ENCODE peak calls at places on chromosome 21, in four cellular contexts. X, N, Y and U are unnamed samples.

GRCh38 chr21:25836396-25836795 is 101.6 kb downstream of the GABPA start:
- DNase-seq in X (no peak), N (no peak), Y (no peak), U (no peak)

GRCh38 chr21:26273686-26274313 is 103.2 kb upstream of the APP start:
- DNase-seq in X (no peak), N (no peak), Y (no peak), U (no peak)

GRCh38 chr21:41024341-41025056 is 143.5 kb upstream of the BACE2 start:
- DNase-seq in X (no peak), N (no peak), Y (no peak), U (no peak)

GRCh38 chr21:39674794-39675193 is 62.1 kb downstream of the B3GALT5 start:
- DNase-seq in X (no peak), N (no peak), Y (no peak), U (no peak)

GRCh38 chr21:33290441-33290840 is 24.3 kb downstream of the IL10RB start:
- DNase-seq in X (no peak), N (no peak), Y (no peak), U (peak; percentile 95)

GRCh38 chr21:33550772-33551660 is 8.2 kb downstream of the SON start:
- DNase-seq in X (no peak), N (no peak), Y (no peak), U (no peak)

GRCh38 chr21:31992391-31992790 is 119.6 kb downstream of the HUNK start:
- DNase-seq in X (no peak), N (no peak), Y (no peak), U (no peak)

GRCh38 chr21:26842300-26842699 is 2.9 kb downstream of the ADAMTS1 start:
- DNase-seq in X (no peak), N (no peak), Y (no peak), U (no peak)

GRCh38 chr21:45034556-45035476 is 39.6 kb upstream of the ADARB1 start:
- DNase-seq in X (no peak), N (no peak), Y (no peak), U (no peak)
- H3K4me1 ChIP-seq in X (peaks cover 39% of the 10 kb centered on the region), N (peaks cover 11% of the 10 kb centered on the region), Y (no peaks in the 10 kb centered on the region), U (no peaks in the 10 kb centered on the region)

DNA sequence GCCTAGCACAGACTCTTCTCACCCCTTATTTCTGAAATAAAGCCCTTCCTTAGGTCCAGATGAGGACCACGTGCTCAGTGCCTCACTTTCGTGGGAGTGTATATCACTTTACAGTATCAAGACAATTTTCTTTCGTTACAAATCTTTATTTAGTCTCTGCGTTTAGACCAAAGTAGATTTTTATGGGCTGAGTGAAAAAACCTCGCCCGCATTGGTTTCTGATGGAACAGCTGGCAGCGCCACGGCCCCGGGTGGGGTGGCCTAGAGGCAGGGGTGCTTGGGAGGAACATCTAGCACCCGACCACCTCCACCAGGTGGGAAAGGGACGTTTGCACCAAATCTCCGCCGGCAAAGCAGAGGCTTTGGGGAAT is 7.6 kb downstream of the SIM2 start:
- DNase-seq in X (no peak), N (peak; percentile 41), Y (no peak), U (no peak)
- H3K4me1 ChIP-seq in X (peaks cover 49% of the 10 kb centered on the region), N (peaks cover 14% of the 10 kb centered on the region), Y (no peaks in the 10 kb centered on the region), U (no peaks in the 10 kb centered on the region)

GRCh38 chr21:44049606-44050005 is 37.5 kb downstream of the TRAPPC10 start:
- DNase-seq in X (no peak), N (no peak), Y (no peak), U (no peak)

GRCh38 chr21:44049182-44049581 is 37.1 kb downstream of the TRAPPC10 start:
- DNase-seq in X (no peak), N (no peak), Y (no peak), U (no peak)

GRCh38 chr21:44047996-44048560 is 36.0 kb downstream of the TRAPPC10 start:
- DNase-seq in X (no peak), N (no peak), Y (no peak), U (no peak)

GRCh38 chr21:44043613-44044012 is 31.5 kb downstream of the TRAPPC10 start:
- DNase-seq in X (no peak), N (no peak), Y (no peak), U (no peak)

DNA sequence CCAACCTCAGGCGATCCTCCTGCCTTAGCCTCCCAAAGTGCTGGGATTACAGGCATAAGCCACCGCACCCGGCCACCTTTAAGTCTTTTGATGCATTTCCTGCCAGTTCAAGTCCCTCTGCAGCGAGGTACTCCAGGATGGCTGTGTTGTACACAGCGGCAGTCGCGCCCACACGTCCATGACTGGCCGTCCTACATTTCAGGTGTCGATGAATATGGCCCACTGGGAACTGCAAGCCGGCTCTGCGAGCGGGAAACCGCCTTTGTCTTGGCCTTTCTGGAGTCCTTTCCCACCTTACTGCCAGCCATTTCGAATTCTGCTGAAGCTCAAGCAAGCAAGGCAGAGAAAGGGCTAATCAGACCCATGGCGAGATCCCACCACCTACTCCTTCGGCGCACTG is 34.6 kb downstream of the TRAPPC10 start:
- DNase-seq in X (no peak), N (no peak), Y (no peak), U (peak; percentile 35)
- H3K4me1 ChIP-seq in X (peaks cover 25% of the 10 kb centered on the region), N (no peaks in the 10 kb centered on the region), Y (peaks cover 2% of the 10 kb centered on the region), U (no peaks in the 10 kb centered on the region)

GRCh38 chr21:35048183-35048601 is 910 bp downstream of the RUNX1 start:
- DNase-seq in X (peak; percentile 68), N (no peak), Y (no peak), U (no peak)

GRCh38 chr21:35045539-35046222 is 3.4 kb downstream of the RUNX1 start:
- DNase-seq in X (no peak), N (no peak), Y (no peak), U (no peak)

GRCh38 chr21:35044770-35045538 is 4.1 kb downstream of the RUNX1 start:
- DNase-seq in X (no peak), N (no peak), Y (no peak), U (no peak)

GRCh38 chr21:35046223-35046690 is 2.8 kb downstream of the RUNX1 start:
- DNase-seq in X (no peak), N (no peak), Y (no peak), U (no peak)

DNA sequence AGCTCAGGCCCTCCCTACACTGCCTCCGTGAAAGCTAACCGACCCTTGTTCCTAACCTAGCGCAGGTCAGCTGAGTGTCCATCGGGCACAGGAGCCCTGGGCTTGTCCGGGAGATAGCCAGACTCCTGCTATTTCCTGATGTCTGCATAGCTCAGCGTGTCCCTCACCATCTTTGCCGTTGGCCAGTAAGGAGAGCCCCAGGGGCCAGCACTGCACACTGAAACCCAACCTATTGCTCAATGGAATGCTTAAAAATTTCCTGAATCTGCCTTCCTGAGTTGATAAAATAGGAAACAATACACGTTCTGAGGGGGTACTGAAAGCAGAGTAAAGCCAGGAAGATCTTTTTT is 2.2 kb downstream of the RUNX1 start:
- DNase-seq in X (no peak), N (peak; percentile 47), Y (no peak), U (no peak)
- H3K4me1 ChIP-seq in X (peaks cover 86% of the 10 kb centered on the region), N (peaks cover 4% of the 10 kb centered on the region), Y (peaks cover 3% of the 10 kb centered on the region), U (no peaks in the 10 kb centered on the region)

GRCh38 chr21:45367402-45368351 is 37.3 kb upstream of the COL18A1 start:
- DNase-seq in X (no peak), N (no peak), Y (no peak), U (no peak)

GRCh38 chr21:45365186-45365607 is 39.8 kb upstream of the COL18A1 start:
- DNase-seq in X (peak; percentile 62), N (no peak), Y (no peak), U (no peak)

GRCh38 chr21:45366476-45366875 is 38.5 kb upstream of the COL18A1 start:
- DNase-seq in X (no peak), N (no peak), Y (no peak), U (no peak)

GRCh38 chr21:45365608-45366241 is 39.2 kb upstream of the COL18A1 start:
- DNase-seq in X (peak; percentile 50), N (peak; percentile 90), Y (no peak), U (no peak)

DNA sequence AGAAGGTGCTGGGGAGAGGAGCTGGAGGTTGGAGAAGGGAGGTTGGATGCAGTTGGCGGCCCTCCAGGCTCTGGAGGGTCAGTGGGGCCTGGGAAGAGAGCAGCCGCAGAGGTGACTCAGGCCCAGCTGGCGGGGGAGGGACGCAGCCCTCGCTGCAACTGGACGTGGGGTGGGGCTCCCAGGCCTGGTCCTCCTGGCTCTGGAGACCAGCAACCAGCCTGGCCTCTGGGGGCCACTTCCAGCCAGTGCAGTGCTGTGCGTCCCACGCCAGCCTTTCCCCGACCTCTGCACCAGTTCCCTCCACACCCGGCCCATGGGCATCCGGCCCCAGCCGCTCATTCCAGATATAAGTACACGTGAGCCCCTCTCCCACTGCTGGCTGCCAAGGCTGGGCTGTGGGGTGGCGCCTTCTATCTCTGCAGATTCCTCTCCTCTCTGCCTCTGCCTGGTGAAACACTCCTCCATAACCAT is 38.0 kb upstream of the COL18A1 start:
- DNase-seq in X (peak; percentile 87), N (peak; percentile 66), Y (no peak), U (peak; percentile 57)
- H3K4me1 ChIP-seq in X (peaks cover 43% of the 10 kb centered on the region), N (peaks cover 21% of the 10 kb centered on the region), Y (no peaks in the 10 kb centered on the region), U (no peaks in the 10 kb centered on the region)

DNA sequence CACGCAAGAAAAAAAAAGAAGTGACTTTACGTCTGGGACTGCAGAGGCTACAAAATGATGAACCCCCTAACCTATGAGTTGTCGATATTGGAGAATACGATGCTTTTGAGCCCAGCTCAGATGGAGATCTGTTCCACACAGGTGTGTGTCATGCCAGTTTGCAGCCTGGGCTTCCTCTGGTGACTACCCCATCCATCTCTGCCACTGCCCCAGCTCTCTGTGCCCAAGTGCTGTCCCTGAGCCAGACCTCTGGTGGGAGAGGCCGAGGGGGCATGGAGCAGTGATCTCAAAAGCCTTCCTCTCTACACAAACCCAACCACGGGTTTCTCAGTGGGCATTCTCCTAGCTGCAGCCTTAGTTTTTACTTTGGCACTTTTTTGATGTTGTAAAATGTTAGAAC is 141.0 kb downstream of the CLIC6 start:
- DNase-seq in X (no peak), N (no peak), Y (no peak), U (no peak)
- H3K4me1 ChIP-seq in X (peaks cover 84% of the 10 kb centered on the region), N (no peaks in the 10 kb centered on the region), Y (no peaks in the 10 kb centered on the region), U (no peaks in the 10 kb centered on the region)

GRCh38 chr21:34576043-34576466 is 38.9 kb downstream of the RCAN1 start:
- DNase-seq in X (peak; percentile 67), N (peak; percentile 20), Y (peak; percentile 53), U (no peak)
- H3K4me1 ChIP-seq in X (peaks cover 29% of the 10 kb centered on the region), N (no peaks in the 10 kb centered on the region), Y (no peaks in the 10 kb centered on the region), U (peaks cover 6% of the 10 kb centered on the region)